ENCODE peak calls at places on chromosomes 6 and 20, in five cellular contexts. One of them, this sample, is unnamed.

GRCh38 chr20:51541189-51542032 is 1.1 kb downstream of the NFATC2 start:
- DNase-seq in NCI-H460: no peak
- DNase-seq in ELF-1: peak; percentile 97
- DNase-seq in AG08396: peak; percentile 68
- DNase-seq in NCI-H345: peak; percentile 57
- DNase-seq in this sample: peak; percentile 80

GRCh38 chr6:7249391-7249790 is 63.6 kb downstream of the SSR1 start:
- DNase-seq in NCI-H460: no peak
- DNase-seq in ELF-1: no peak
- DNase-seq in AG08396: no peak
- DNase-seq in NCI-H345: no peak
- DNase-seq in this sample: no peak

GRCh38 chr6:78599526-78599925 is 267.8 kb upstream of the IRAK1BP1 start:
- DNase-seq in NCI-H460: no peak
- DNase-seq in ELF-1: no peak
- DNase-seq in AG08396: no peak
- DNase-seq in NCI-H345: no peak
- DNase-seq in this sample: no peak

GRCh38 chr20:13800728-13801134 is 15.9 kb downstream of the NDUFAF5 start:
- DNase-seq in NCI-H460: no peak
- DNase-seq in ELF-1: no peak
- DNase-seq in AG08396: peak; percentile 77
- DNase-seq in NCI-H345: peak; percentile 95
- DNase-seq in this sample: peak; percentile 97

GRCh38 chr20:57398901-57399535 is 7.8 kb downstream of the RBM38 start:
- DNase-seq in NCI-H460: no peak
- DNase-seq in ELF-1: no peak
- DNase-seq in AG08396: no peak
- DNase-seq in NCI-H345: no peak
- DNase-seq in this sample: no peak

GRCh38 chr6:106339334-106340029 is 13.9 kb upstream of the ATG5 start:
- DNase-seq in NCI-H460: peak; percentile 57
- DNase-seq in ELF-1: peak; percentile 89
- DNase-seq in AG08396: peak; percentile 82
- DNase-seq in NCI-H345: peak; percentile 76
- DNase-seq in this sample: peak; percentile 73

GRCh38 chr6:138593100-138593877 is 94.0 kb upstream of the NHSL1 start:
- DNase-seq in NCI-H460: peak; percentile 90
- DNase-seq in ELF-1: no peak
- DNase-seq in AG08396: peak; percentile 79
- DNase-seq in NCI-H345: no peak
- DNase-seq in this sample: no peak

GRCh38 chr6:55014321-55015088 is 159.8 kb upstream of the HCRTR2 start:
- DNase-seq in NCI-H460: no peak
- DNase-seq in ELF-1: no peak
- DNase-seq in AG08396: no peak
- DNase-seq in NCI-H345: no peak
- DNase-seq in this sample: no peak

GRCh38 chr20:59672576-59672975 is 68.2 kb downstream of the PHACTR3 start:
- DNase-seq in NCI-H460: no peak
- DNase-seq in ELF-1: no peak
- DNase-seq in AG08396: no peak
- DNase-seq in NCI-H345: no peak
- DNase-seq in this sample: no peak

GRCh38 chr20:50475879-50476292 is 34.3 kb upstream of the PTPN1 start:
- DNase-seq in NCI-H460: no peak
- DNase-seq in ELF-1: no peak
- DNase-seq in AG08396: peak; percentile 39
- DNase-seq in NCI-H345: no peak
- DNase-seq in this sample: no peak

GRCh38 chr6:90343581-90343980 is 46.9 kb upstream of the BACH2 start:
- DNase-seq in NCI-H460: no peak
- DNase-seq in ELF-1: no peak
- DNase-seq in AG08396: peak; percentile 29
- DNase-seq in NCI-H345: no peak
- DNase-seq in this sample: no peak

GRCh38 chr20:25272223-25273000 is 24.5 kb downstream of the PYGB start:
- DNase-seq in NCI-H460: no peak
- DNase-seq in ELF-1: no peak
- DNase-seq in AG08396: no peak
- DNase-seq in NCI-H345: no peak
- DNase-seq in this sample: no peak

GRCh38 chr6:20706293-20707165 is 172.3 kb downstream of the CDKAL1 start:
- DNase-seq in NCI-H460: no peak
- DNase-seq in ELF-1: no peak
- DNase-seq in AG08396: no peak
- DNase-seq in NCI-H345: peak; percentile 88
- DNase-seq in this sample: no peak

GRCh38 chr6:137095651-137096238 is 51.0 kb upstream of the IL20RA start:
- DNase-seq in NCI-H460: no peak
- DNase-seq in ELF-1: no peak
- DNase-seq in AG08396: no peak
- DNase-seq in NCI-H345: no peak
- DNase-seq in this sample: no peak

GRCh38 chr6:100228437-100229424 is 234.7 kb upstream of the MCHR2 start:
- DNase-seq in NCI-H460: peak; percentile 72
- DNase-seq in ELF-1: peak; percentile 98
- DNase-seq in AG08396: peak; percentile 84
- DNase-seq in NCI-H345: peak; percentile 65
- DNase-seq in this sample: peak; percentile 82

GRCh38 chr20:53920647-53921245 is 149.6 kb downstream of the BCAS1 start:
- DNase-seq in NCI-H460: no peak
- DNase-seq in ELF-1: no peak
- DNase-seq in AG08396: no peak
- DNase-seq in NCI-H345: no peak
- DNase-seq in this sample: no peak

GRCh38 chr20:40651121-40651520 is 37.9 kb downstream of the MAFB start:
- DNase-seq in NCI-H460: no peak
- DNase-seq in ELF-1: no peak
- DNase-seq in AG08396: no peak
- DNase-seq in NCI-H345: no peak
- DNase-seq in this sample: peak; percentile 81

GRCh38 chr6:37643851-37644672 is 53.6 kb downstream of the MDGA1 start:
- DNase-seq in NCI-H460: no peak
- DNase-seq in ELF-1: no peak
- DNase-seq in AG08396: no peak
- DNase-seq in NCI-H345: peak; percentile 38
- DNase-seq in this sample: peak; percentile 35

GRCh38 chr6:27188206-27188884 is 59.2 kb upstream of the PRSS16 start:
- DNase-seq in NCI-H460: peak; percentile 57
- DNase-seq in ELF-1: peak; percentile 89
- DNase-seq in AG08396: peak; percentile 63
- DNase-seq in NCI-H345: peak; percentile 63
- DNase-seq in this sample: peak; percentile 75

GRCh38 chr6:13409991-13410390 is 77.4 kb downstream of the GFOD1 start:
- DNase-seq in NCI-H460: no peak
- DNase-seq in ELF-1: no peak
- DNase-seq in AG08396: no peak
- DNase-seq in NCI-H345: no peak
- DNase-seq in this sample: peak; percentile 42